ENCODE peak calls at places on chromosomes 4 and X, in ten cellular contexts. E is right cardiac atrium; Z is CD4-positive, alpha-beta memory T cell; D is left lung; B is GM23248; L is A549; Y is upper lobe of right lung; C is SK-N-SH; A is testis; F is spleen. K is an unnamed sample.

GRCh38 chr4:93759506-93759905 is 69.0 kb upstream of the ATOH1 start:
- DNase-seq in F (no peak), B (peak; percentile 3), E (no peak), Y (no peak), C (no peak), A (no peak), L (no peak), D (no peak), Z (no peak), K (no peak)

GRCh38 chrX:28787206-28787605 is 200.0 kb downstream of the IL1RAPL1 start:
- DNase-seq in C (no peak), D (no peak), F (no peak), B (peak; percentile 2), Z (no peak), A (no peak), L (peak; percentile 10), E (no peak), Y (no peak), K (no peak)

GRCh38 chr4:177041356-177041755 is 248.6 kb upstream of the VEGFC start:
- DNase-seq in F (no peak), Z (no peak), A (no peak), B (peak; percentile 68), C (no peak), E (no peak), D (no peak), Y (no peak), L (no peak), K (no peak)

GRCh38 chr4:113695328-113696169 is 66.0 kb downstream of the CAMK2D start:
- DNase-seq in E (no peak), D (no peak), F (no peak), C (no peak), A (no peak), Z (no peak), B (no peak), L (no peak), Y (no peak), K (no peak)

GRCh38 chr4:122524176-122524575 is 67.7 kb upstream of the IL2 start:
- DNase-seq in E (no peak), D (no peak), B (no peak), L (no peak), Z (no peak), C (no peak), Y (no peak), F (no peak), A (no peak), K (no peak)

GRCh38 chrX:119429471-119429870 is 30.3 kb downstream of the SLC25A43 start:
- DNase-seq in D (no peak), Z (no peak), C (no peak), Y (no peak), F (no peak), A (no peak), B (peak; percentile 11), E (no peak), L (no peak), K (no peak)

GRCh38 chr4:38926917-38927316 is 59.3 kb downstream of the FAM114A1 start:
- DNase-seq in Y (no peak), Z (no peak), F (no peak), B (no peak), D (no peak), E (no peak), C (no peak), L (no peak), A (no peak), K (no peak)

GRCh38 chr4:113384600-113384999 is 335.1 kb downstream of the ANK2 start:
- DNase-seq in A (no peak), Y (no peak), F (no peak), E (no peak), D (no peak), C (no peak), L (no peak), Z (no peak), B (peak; percentile 68), K (no peak)

GRCh38 chr4:1331591-1332353 is 15.2 kb upstream of the UVSSA start:
- DNase-seq in F (peak; percentile 69), C (no peak), Y (no peak), L (no peak), B (no peak), A (no peak), Z (no peak), E (peak; percentile 18), D (no peak), K (no peak)

GRCh38 chrX:129842510-129843208 is 1.0 kb downstream of the ZDHHC9 start:
- DNase-seq in Y (peak; percentile 64), E (peak; percentile 57), D (peak; percentile 34), A (peak; percentile 16), B (peak; percentile 72), F (peak; percentile 77), Z (no peak), L (peak; percentile 12), C (peak; percentile 18), K (peak; percentile 43)
- H3K4me3 ChIP-seq in Y (peak overlapping the region; percentile 66), E (peak overlapping the region; percentile 68), D (peak overlapping the region; percentile 65), A (peak overlapping the region; percentile 64), B (peak overlapping the region; percentile 93), F (peak overlapping the region; percentile 52), Z (peak overlapping the region; percentile 42), L (peak overlapping the region; percentile 83), C (peak overlapping the region; percentile 58), K (peak overlapping the region; percentile 56)

DNA sequence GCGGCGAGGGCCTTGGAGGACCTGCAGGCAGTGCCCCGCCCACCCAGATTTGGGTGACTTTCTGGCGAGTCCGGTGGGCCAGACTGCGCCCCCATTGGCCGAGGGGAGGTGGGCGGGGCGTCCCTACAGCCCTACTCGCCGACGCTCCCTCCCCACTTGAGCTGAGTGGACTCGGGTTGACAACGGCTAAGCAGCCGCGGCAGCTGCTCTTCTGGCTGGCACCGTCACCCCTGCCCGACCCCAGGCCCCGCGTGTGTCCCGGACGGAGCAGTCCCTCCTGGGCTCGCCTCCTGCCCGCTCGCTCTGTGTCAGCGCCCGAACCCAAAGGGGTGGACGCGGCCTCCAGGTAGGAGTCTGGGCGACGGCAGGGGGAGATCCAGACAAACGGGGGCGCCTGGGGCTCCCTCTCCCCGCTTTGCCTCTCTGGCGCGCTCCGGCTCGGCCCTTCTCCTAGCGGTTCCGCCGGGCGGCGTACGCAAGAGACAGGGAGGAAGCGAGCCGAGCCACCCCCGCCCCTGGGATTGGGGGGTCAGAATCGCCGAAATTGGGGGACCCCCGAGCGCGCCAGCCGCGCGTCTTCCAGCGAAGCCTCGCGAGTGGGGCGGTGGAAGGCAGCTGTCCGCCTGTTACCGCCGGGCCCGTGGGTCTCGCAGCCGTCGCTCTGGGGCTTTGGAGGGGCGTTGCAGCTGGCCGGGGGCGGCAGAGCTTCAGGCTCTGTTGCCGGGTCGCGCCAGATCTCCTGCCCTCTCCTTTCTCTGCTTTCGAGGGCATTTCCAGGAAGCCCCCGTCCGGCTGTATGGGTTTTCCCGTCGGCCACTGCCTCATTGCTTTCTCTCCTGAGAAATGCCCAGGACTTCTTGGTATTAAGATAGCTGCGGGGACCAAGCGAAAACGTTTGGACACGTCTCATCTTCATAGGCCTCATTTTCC is 46.3 kb downstream of the STARD8 start:
- DNase-seq in A (peak; percentile 71), L (no peak), E (peak; percentile 95), D (peak; percentile 84), B (peak; percentile 73), Z (no peak), F (peak; percentile 87), C (peak; percentile 90), Y (peak; percentile 87), K (no peak)
- H3K4me3 ChIP-seq in A (peak overlapping the region; percentile 43), L (no peak overlapping the region), E (peak overlapping the region; percentile 70), D (peak overlapping the region; percentile 61), B (peak overlapping the region; percentile 73), Z (no peak overlapping the region), F (peak overlapping the region; percentile 39), C (peak overlapping the region; percentile 53), Y (peak overlapping the region; percentile 60), K (no peak overlapping the region)

GRCh38 chr4:71188951-71189350 is 149.9 kb upstream of the SLC4A4 start:
- DNase-seq in F (no peak), L (no peak), D (no peak), Z (no peak), Y (no peak), A (no peak), C (no peak), B (no peak), E (no peak), K (no peak)

GRCh38 chr4:71188197-71188625 is 150.6 kb upstream of the SLC4A4 start:
- DNase-seq in Z (no peak), Y (no peak), B (peak; percentile 30), L (no peak), C (no peak), D (no peak), F (no peak), A (no peak), E (no peak), K (no peak)

GRCh38 chr4:71187399-71188196 is 151.2 kb upstream of the SLC4A4 start:
- DNase-seq in A (peak; percentile 16), L (peak; percentile 58), C (no peak), E (no peak), Y (peak; percentile 68), Z (no peak), D (peak; percentile 45), B (peak; percentile 85), F (peak; percentile 78), K (peak; percentile 83)

GRCh38 chr4:71186257-71186565 is 152.6 kb upstream of the SLC4A4 start:
- DNase-seq in L (no peak), B (no peak), Y (no peak), E (no peak), Z (no peak), A (no peak), F (no peak), C (no peak), D (no peak), K (no peak)

DNA sequence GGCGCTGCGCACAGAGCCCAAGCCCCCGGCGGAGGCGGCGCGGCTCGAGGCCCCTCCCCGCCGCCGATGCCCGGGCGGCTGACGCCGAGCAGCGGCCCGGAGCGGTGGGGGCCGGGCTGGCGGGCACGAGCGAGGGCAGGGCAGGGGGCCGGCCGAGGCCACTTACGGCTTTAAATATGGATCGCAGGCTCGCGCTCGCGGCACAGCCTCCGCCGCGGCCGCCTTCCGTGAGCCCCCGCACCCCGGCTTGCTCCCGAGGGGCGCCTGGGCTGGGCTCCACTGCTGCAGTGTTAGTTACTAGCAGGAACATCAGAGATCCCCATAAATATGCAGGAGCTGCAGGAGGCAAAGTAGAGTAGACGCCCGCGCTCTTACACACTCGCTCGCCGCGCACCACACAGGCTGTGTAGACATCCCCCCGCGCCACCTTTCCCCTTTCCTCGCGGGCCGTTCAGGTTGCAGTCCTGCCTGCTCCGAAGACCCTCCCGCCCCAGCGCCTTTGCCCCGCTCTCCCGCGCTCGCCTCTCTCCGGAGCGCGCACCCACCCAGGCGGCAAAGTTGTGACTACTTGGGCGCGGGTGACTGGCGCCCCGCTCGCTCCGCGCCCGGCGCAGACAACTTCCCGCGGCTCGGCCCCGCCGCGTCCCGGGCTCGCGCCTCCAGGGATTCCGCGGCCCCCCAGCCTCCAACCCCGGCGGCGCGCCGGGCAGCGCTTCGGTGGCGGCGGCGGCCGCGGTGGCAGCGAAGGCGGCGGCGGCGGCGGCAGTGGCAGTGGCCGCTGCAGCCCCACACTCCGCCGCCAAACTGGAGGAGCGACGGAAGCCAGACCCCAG is 152.0 kb upstream of the SLC4A4 start:
- DNase-seq in A (peak; percentile 44), Z (peak; percentile 28), L (peak; percentile 33), Y (peak; percentile 84), C (peak; percentile 61), B (peak; percentile 85), D (peak; percentile 62), E (peak; percentile 87), F (peak; percentile 84), K (no peak)
- H3K4me3 ChIP-seq in A (peak overlapping the region; percentile 56), Z (no peak overlapping the region), L (peak overlapping the region; percentile 89), Y (peak overlapping the region; percentile 76), C (peak overlapping the region; percentile 39), B (peak overlapping the region; percentile 79), D (peak overlapping the region; percentile 56), E (peak overlapping the region; percentile 81), F (peak overlapping the region; percentile 55), K (peak overlapping the region; percentile 74)

DNA sequence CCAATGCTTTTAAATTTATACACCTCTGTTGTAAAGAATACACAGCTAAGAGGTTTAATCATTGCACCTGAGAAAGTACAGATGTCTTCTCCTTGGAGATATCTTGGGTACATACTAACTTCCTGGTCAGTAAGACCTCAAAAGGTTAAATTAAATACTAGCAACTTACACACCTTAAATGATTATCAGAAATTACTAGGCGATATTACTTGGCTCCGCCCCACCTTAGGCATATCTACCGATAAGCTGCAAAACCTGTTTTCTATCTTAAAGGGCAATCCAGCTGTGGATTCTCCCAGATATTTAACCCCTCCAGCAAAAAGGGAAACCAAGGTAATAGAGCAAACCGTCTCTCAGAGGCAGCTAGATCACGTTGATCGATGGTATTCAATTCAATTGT is 819.4 kb downstream of the FAM133A start:
- DNase-seq in Y (no peak), C (no peak), B (no peak), F (no peak), E (no peak), A (no peak), L (no peak), D (no peak), Z (no peak), K (no peak)
- H3K4me3 ChIP-seq in Y (no peak overlapping the region), C (no peak overlapping the region), B (no peak overlapping the region), F (no peak overlapping the region), E (no peak overlapping the region), A (no peak overlapping the region), L (no peak overlapping the region), D (no peak overlapping the region), Z (no peak overlapping the region), K (no peak overlapping the region)